ENCODE peak calls at places on chromosomes 16 and 17, in seven cellular contexts. I is foreskin fibroblast; W is uterus; A is GM10248; K is progenitor cell of endocrine pancreas; G is CD4-positive, alpha-beta T cell; D is lung. F is an unnamed sample.

GRCh38 chr17:81183316-81183715 is 17.3 kb upstream of the AATK start:
- DNase-seq in I (no peak), W (no peak), A (no peak), K (no peak), G (no peak), D (no peak), F (no peak)

GRCh38 chr16:71628810-71629209 is 2.8 kb downstream of the MARVELD3 start:
- DNase-seq in I (peak), W (no peak), A (no peak), K (no peak), G (no peak), D (no peak), F (no peak)

GRCh38 chr17:50257574-50258224 is 16.6 kb upstream of the TMEM92 start:
- DNase-seq in I (no peak), W (peak), A (peak), K (no peak), G (no peak), D (no peak), F (no peak)

GRCh38 chr16:88368036-88368435 is 14.7 kb upstream of the ZNF469 start:
- DNase-seq in I (no peak), W (no peak), A (no peak), K (no peak), G (no peak), D (no peak), F (peak)

GRCh38 chr16:80580109-80580832 is 39.5 kb downstream of the DYNLRB2 start:
- DNase-seq in I (peak), W (no peak), A (peak), K (no peak), G (peak), D (no peak), F (no peak)

GRCh38 chr17:41919840-41920579 is 1.3 kb upstream of the ACLY start:
- DNase-seq in I (peak), W (peak), A (no peak), K (no peak), G (no peak), D (peak), F (no peak)

GRCh38 chr17:7846063-7846735 is 8.7 kb upstream of the TMEM88 start:
- DNase-seq in I (no peak), W (peak), A (no peak), K (no peak), G (no peak), D (no peak), F (no peak)

GRCh38 chr17:57727776-57728175 is 17.3 kb downstream of the CCDC182 start:
- DNase-seq in I (no peak), W (no peak), A (no peak), K (no peak), G (no peak), D (no peak), F (no peak)

GRCh38 chr16:62105244-62105643 is 69.0 kb upstream of the CDH8 start:
- DNase-seq in I (no peak), W (no peak), A (no peak), K (no peak), G (no peak), D (no peak), F (no peak)

GRCh38 chr16:11141409-11142260 is 114.4 kb downstream of the SOCS1 start:
- DNase-seq in I (no peak), W (no peak), A (no peak), K (no peak), G (no peak), D (no peak), F (no peak)

GRCh38 chr16:48963306-48963705 is 318.3 kb downstream of the CBLN1 start:
- DNase-seq in I (peak), W (no peak), A (no peak), K (no peak), G (no peak), D (no peak), F (no peak)

GRCh38 chr17:327296-327695 is 25.3 kb downstream of the RPH3AL start:
- DNase-seq in I (no peak), W (no peak), A (no peak), K (no peak), G (no peak), D (no peak), F (no peak)

GRCh38 chr16:68636818-68637217 is 8.3 kb upstream of the CDH3 start:
- DNase-seq in I (peak), W (no peak), A (no peak), K (no peak), G (no peak), D (no peak), F (no peak)

GRCh38 chr16:66942981-66943380 is 7.7 kb downstream of the CES2 start:
- DNase-seq in I (no peak), W (no peak), A (no peak), K (no peak), G (no peak), D (no peak), F (no peak)

GRCh38 chr17:76872221-76872873 is 4.1 kb downstream of the MGAT5B start:
- DNase-seq in I (peak), W (no peak), A (no peak), K (no peak), G (peak), D (no peak), F (no peak)

GRCh38 chr17:49414622-49415350 is at the start of gene PHB1:
- DNase-seq in I (peak), W (peak), A (peak), K (peak), G (peak), D (peak), F (peak)

GRCh38 chr17:69654981-69655581 is 240.6 kb downstream of the MAP2K6 start:
- DNase-seq in I (peak), W (no peak), A (no peak), K (no peak), G (no peak), D (no peak), F (no peak)

GRCh38 chr17:68759002-68759342 is 157.8 kb upstream of the FAM20A start:
- DNase-seq in I (no peak), W (no peak), A (no peak), K (no peak), G (no peak), D (no peak), F (no peak)

GRCh38 chr17:53627511-53627910 is 195.2 kb upstream of the KIF2B start:
- DNase-seq in I (peak), W (no peak), A (no peak), K (no peak), G (no peak), D (no peak), F (no peak)

GRCh38 chr17:14211778-14212177 is 24.9 kb downstream of the CDRT15 start:
- DNase-seq in I (peak), W (no peak), A (peak), K (no peak), G (peak), D (no peak), F (no peak)

GRCh38 chr16:77324727-77325126 is 110.1 kb downstream of the ADAMTS18 start:
- DNase-seq in I (no peak), W (no peak), A (no peak), K (no peak), G (no peak), D (no peak), F (no peak)

GRCh38 chr17:38898291-38898679 is 27.1 kb upstream of the LASP1NB start:
- DNase-seq in I (no peak), W (no peak), A (peak), K (no peak), G (no peak), D (no peak), F (no peak)

GRCh38 chr16:49828545-49829267 is 27.2 kb downstream of the ZNF423 start:
- DNase-seq in I (no peak), W (no peak), A (no peak), K (no peak), G (no peak), D (no peak), F (no peak)

GRCh38 chr16:8026450-8026849 is 563.9 kb downstream of the TMEM114 start:
- DNase-seq in I (no peak), W (no peak), A (no peak), K (peak), G (no peak), D (no peak), F (no peak)

GRCh38 chr17:50532452-50533024 is at the start of gene EPN3:
- DNase-seq in I (peak), W (no peak), A (no peak), K (peak), G (no peak), D (no peak), F (no peak)

GRCh38 chr17:31627960-31628359 is 231.1 kb downstream of the COPRS start:
- DNase-seq in I (peak), W (no peak), A (no peak), K (no peak), G (no peak), D (no peak), F (no peak)

GRCh38 chr17:36920032-36921000 is 17.0 kb upstream of the LHX1 start:
- DNase-seq in I (no peak), W (no peak), A (no peak), K (no peak), G (no peak), D (no peak), F (no peak)

GRCh38 chr17:58336456-58337094 is 8.0 kb upstream of the TSPOAP1 start:
- DNase-seq in I (peak), W (no peak), A (no peak), K (no peak), G (no peak), D (no peak), F (peak)

GRCh38 chr17:16086957-16087356 is 87.3 kb downstream of the TTC19 start:
- DNase-seq in I (no peak), W (no peak), A (no peak), K (no peak), G (no peak), D (no peak), F (no peak)

GRCh38 chr17:1639549-1639948 is 6.0 kb downstream of the SCARF1 start:
- DNase-seq in I (no peak), W (no peak), A (no peak), K (no peak), G (no peak), D (peak), F (no peak)

GRCh38 chr17:62164712-62165377 is 99.8 kb upstream of the MED13 start:
- DNase-seq in I (peak), W (no peak), A (no peak), K (no peak), G (no peak), D (no peak), F (no peak)

GRCh38 chr16:30173054-30173453 is 10.3 kb upstream of the CORO1A start:
- DNase-seq in I (no peak), W (no peak), A (no peak), K (no peak), G (no peak), D (no peak), F (no peak)

GRCh38 chr17:68445671-68446070 is 11.6 kb downstream of the WIPI1 start:
- DNase-seq in I (no peak), W (no peak), A (no peak), K (no peak), G (no peak), D (no peak), F (peak)

GRCh38 chr16:29825145-29826044 is 5.1 kb downstream of the MVP start:
- DNase-seq in I (peak), W (peak), A (peak), K (no peak), G (no peak), D (no peak), F (no peak)

DNA sequence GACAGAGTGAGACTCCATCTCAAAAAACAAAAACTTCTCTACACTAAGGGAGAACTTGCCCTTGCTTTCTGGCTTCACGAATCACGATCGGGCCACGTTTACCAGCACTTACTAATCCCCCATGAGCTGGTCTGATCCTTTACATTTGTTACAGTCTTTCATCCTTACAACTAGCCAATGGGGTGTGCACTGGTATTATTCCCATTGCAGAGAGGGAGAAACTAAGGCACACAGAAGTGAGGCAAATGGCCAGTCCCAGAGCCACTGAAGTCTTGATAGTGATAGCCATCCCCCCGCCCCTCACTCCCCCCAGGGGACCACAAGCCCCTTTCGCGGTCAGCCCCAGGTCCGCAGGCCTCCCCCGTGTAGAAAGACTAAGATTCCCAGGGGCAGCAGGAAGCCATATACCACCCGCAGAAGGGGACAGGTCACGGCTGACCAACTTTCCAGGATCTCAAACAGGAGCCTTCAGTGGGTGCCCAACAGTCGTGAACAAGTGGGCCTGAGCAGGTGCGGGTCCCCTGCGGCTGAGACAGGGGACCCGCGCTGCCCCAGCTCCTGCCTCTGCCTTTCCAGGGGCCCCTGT is 828 bp downstream of the NATD1 start:
- DNase-seq in I (no peak), W (no peak), A (no peak), K (no peak), G (no peak), D (no peak), F (no peak)
- TF ChIP-seq CTCF in I (no peak), W (no peak), A (no peak), K (no peak), G (no peak), D (no peak), F (no peak)

GRCh38 chr17:44376124-44376523 is 12.5 kb upstream of the FAM171A2 start:
- DNase-seq in I (peak), W (no peak), A (peak), K (no peak), G (no peak), D (no peak), F (no peak)
- TF ChIP-seq CTCF in I (peak), W (no peak), A (peak), K (peak), G (no peak), D (no peak), F (peak)

GRCh38 chr16:65546353-65546791 is 424.5 kb upstream of the CDH11 start:
- DNase-seq in I (peak), W (no peak), A (no peak), K (no peak), G (no peak), D (no peak), F (no peak)

GRCh38 chr16:65543781-65544740 is 422.2 kb upstream of the CDH11 start:
- DNase-seq in I (no peak), W (no peak), A (no peak), K (no peak), G (no peak), D (no peak), F (no peak)

GRCh38 chr16:65547799-65548446 is 426.1 kb upstream of the CDH11 start:
- DNase-seq in I (peak), W (no peak), A (no peak), K (no peak), G (no peak), D (no peak), F (no peak)

GRCh38 chr16:65548470-65548869 is 426.6 kb upstream of the CDH11 start:
- DNase-seq in I (peak), W (no peak), A (no peak), K (no peak), G (no peak), D (no peak), F (no peak)
- TF ChIP-seq CTCF in I (peak), W (no peak), A (no peak), K (no peak), G (no peak), D (no peak), F (no peak)

GRCh38 chr16:19991614-19992013 is 82.1 kb downstream of the GPR139 start:
- DNase-seq in I (no peak), W (no peak), A (no peak), K (no peak), G (no peak), D (no peak), F (no peak)
- TF ChIP-seq CTCF in I (no peak), W (no peak), A (no peak), K (no peak), G (no peak), D (no peak), F (no peak)

DNA sequence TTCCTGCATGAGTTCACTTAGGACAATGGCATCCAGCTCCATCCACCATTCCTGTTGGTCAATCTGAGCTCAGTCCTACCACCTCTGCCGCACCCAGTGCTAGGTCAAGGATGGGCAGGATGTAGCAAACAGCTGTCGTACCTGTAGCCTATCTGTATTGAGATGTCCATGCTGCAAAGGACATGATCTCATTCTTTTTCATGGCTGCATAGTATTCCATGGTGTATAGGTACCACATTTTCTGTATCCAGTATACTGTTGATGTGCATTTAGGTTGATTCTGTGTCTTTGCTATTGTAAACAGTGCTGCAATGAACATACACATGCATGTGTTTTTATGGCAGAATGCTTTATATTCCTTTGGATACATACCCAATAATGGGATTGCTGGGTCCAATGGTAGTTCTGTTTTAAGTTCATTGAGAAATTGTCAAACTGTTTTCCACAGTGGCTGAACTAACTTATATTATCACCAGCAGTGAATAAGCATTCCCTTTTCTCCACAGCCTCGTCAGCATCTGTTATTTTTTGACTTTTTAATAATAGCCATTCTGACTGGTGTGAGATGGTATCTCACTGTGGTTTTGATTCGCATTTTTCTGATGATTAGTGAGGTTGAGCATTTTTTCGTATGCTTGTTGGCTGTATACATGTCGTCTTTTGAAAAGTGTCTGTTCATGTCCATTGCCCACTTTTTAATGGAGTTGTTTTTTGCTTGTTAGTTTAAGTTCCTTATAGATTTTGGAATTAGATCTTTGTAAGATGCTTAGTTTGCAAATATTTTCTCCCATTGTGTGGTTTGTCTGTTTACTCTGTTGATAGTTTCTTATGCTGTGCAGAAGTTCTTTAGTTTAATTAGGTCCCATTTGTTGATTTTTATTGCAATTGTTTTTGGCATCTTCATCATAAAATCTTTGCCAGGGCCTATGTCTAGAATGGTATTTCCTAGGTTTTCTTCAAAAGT is 7.2 kb upstream of the MRTFB start:
- DNase-seq in I (no peak), W (no peak), A (no peak), K (no peak), G (no peak), D (peak), F (no peak)
- TF ChIP-seq CTCF in I (no peak), W (no peak), A (no peak), K (no peak), G (no peak), D (no peak), F (no peak)

DNA sequence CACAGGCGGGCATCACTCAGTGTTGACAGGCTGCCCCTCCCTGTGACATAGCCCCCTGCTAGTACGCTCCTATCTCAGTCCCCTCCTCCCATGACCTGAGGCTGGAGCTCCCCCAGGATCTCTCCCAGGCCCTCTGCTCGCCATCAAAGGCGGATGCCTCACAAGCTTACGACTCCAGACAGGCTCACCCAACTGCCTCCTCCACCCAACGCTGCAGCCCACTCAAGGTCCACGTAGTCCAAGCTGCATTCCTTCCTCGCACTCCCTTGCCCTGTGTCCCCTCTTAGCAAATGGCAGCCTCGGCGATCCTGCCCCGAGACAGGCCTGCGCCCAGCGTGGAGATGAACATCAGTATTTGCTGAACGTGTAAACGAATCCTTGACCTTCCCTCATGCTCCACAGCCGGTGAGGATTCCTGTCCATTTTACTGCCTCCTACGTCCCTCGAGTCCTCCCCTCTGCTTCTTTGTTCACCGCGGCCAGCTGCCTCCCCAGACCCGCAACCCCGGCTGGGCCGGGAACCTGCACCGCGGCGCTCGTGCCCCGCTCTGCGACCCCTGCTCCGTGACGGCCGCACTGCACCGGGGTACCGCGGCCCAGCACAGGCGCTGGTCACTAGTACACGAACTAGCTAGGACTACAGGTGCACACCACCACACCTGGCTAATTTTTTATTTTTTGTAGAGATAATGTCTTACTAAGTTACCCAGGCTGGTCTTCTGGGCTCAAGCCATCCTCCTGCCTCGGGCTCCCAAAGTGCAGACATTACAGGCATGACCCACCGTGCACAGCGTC is 838 bp upstream of the TMEM97 start:
- DNase-seq in I (peak), W (no peak), A (no peak), K (peak), G (no peak), D (no peak), F (no peak)
- TF ChIP-seq CTCF in I (no peak), W (no peak), A (no peak), K (no peak), G (no peak), D (no peak), F (no peak)

GRCh38 chr17:19336938-19337711 is 25.4 kb downstream of the B9D1 start:
- DNase-seq in I (no peak), W (peak), A (no peak), K (no peak), G (no peak), D (no peak), F (no peak)
- TF ChIP-seq CTCF in I (no peak), W (peak), A (no peak), K (no peak), G (no peak), D (no peak), F (no peak)

DNA sequence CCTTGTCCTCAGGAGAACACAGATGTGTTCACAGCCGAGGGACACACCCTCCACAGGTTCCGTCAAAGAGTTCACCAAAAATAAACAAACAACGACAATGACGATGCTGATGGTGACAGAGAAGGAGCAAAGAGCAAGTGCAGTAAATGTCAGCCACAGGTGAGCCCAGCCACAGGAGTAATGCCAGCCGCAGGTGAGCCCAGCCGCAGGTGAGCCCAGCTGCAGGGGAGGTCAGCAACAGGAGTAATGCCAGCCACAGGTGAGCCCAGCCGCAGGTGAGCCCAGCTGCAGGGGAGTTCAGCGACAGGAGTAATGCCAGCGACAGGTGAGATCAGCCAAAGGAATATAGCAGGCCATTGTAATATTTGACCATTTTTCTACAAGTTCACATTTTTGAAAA is 315.2 kb downstream of the FOXL1 start:
- DNase-seq in I (no peak), W (no peak), A (no peak), K (no peak), G (no peak), D (no peak), F (no peak)
- TF ChIP-seq CTCF in I (no peak), W (no peak), A (no peak), K (no peak), G (no peak), D (no peak), F (no peak)

GRCh38 chr17:8946476-8946875 is 19.0 kb downstream of the PIK3R5 start:
- DNase-seq in I (no peak), W (no peak), A (no peak), K (no peak), G (no peak), D (no peak), F (no peak)
- TF ChIP-seq CTCF in I (no peak), W (no peak), A (no peak), K (no peak), G (no peak), D (no peak), F (no peak)